ENCODE peak calls at places on chromosomes 5 and 9, in eight cellular contexts. L is effector memory CD4-positive, alpha-beta T cell; P is ovary; N is CD8-positive, alpha-beta memory T cell; R is NB4; E is BJ; X is upper lobe of left lung; Q is A549. W is an unnamed sample.

GRCh38 chr9:121819511-121820231 is 168.2 kb downstream of the DAB2IP start:
- DNase-seq in L (no peak), P (no peak), N (no peak), R (peak), E (no peak), X (no peak), Q (no peak), W (peak)

GRCh38 chr9:89360465-89360864 is 42.2 kb downstream of the SECISBP2 start:
- DNase-seq in L (no peak), P (no peak), N (no peak), R (no peak), E (no peak), X (no peak), Q (no peak), W (no peak)

GRCh38 chr9:33147770-33148169 is 19.4 kb downstream of the B4GALT1 start:
- DNase-seq in L (no peak), P (no peak), N (no peak), R (peak), E (no peak), X (no peak), Q (no peak), W (no peak)

GRCh38 chr5:103505581-103506305 is 56.8 kb downstream of the NUDT12 start:
- DNase-seq in L (no peak), P (no peak), N (no peak), R (peak), E (peak), X (no peak), Q (peak), W (no peak)

GRCh38 chr5:24475101-24475500 is 169.7 kb downstream of the CDH10 start:
- DNase-seq in L (no peak), P (no peak), N (no peak), R (no peak), E (no peak), X (no peak), Q (no peak), W (no peak)

GRCh38 chr9:14687042-14687719 is 6.1 kb downstream of the ZDHHC21 start:
- DNase-seq in L (no peak), P (no peak), N (no peak), R (no peak), E (peak), X (no peak), Q (no peak), W (no peak)

GRCh38 chr9:121393318-121393717 is 23.3 kb upstream of the STOM start:
- DNase-seq in L (no peak), P (no peak), N (no peak), R (no peak), E (no peak), X (no peak), Q (no peak), W (no peak)

GRCh38 chr9:96383165-96383939 is at the start of gene SLC35D2:
- DNase-seq in L (peak), P (peak), N (no peak), R (no peak), E (no peak), X (peak), Q (peak), W (no peak)

GRCh38 chr5:102262688-102263087 is 33.4 kb downstream of the SLCO4C1 start:
- DNase-seq in L (no peak), P (no peak), N (no peak), R (no peak), E (no peak), X (no peak), Q (no peak), W (no peak)

DNA sequence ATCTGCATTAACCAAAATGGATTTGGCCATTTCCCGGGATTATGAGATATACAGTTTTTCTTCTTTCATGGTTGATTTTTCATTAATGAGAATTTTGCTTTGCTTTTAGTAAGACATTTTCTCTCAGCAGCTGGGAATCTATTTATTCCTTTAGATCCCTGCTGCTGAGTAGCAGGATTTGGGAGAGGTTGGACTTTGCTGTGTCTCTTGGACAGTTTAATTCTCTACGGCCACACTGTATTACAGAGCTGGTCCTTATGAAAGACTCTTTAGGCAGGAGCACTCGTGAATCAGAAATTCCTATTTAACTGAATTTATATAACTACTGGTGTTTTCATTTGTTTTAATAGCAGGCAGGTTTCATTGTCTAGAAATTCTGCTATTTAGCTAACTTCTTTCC is 1.6 kb downstream of the UNC13B start:
- DNase-seq in L (no peak), P (no peak), N (no peak), R (no peak), E (no peak), X (no peak), Q (no peak), W (no peak)
- H3K4me3 ChIP-seq in L (no peak), P (no peak), N (no peak), R (no peak), E (no peak), X (peak), Q (no peak), W (no peak)

GRCh38 chr9:13661014-13661413 is 381.5 kb upstream of the MPDZ start:
- DNase-seq in L (no peak), P (no peak), N (no peak), R (no peak), E (no peak), X (no peak), Q (no peak), W (no peak)
- H3K4me3 ChIP-seq in L (no peak), P (no peak), N (no peak), R (no peak), E (no peak), X (no peak), Q (no peak), W (no peak)

GRCh38 chr5:146151970-146152369 is 30.5 kb downstream of the LARS1 start:
- DNase-seq in L (no peak), P (no peak), N (no peak), R (peak), E (no peak), X (no peak), Q (no peak), W (no peak)
- H3K4me3 ChIP-seq in L (no peak), P (no peak), N (no peak), R (no peak), E (no peak), X (no peak), Q (no peak), W (no peak)

GRCh38 chr9:116504081-116504480 is 183.0 kb upstream of the TRIM32 start:
- DNase-seq in L (no peak), P (no peak), N (no peak), R (no peak), E (no peak), X (no peak), Q (no peak), W (no peak)

GRCh38 chr9:116499986-116500871 is 186.9 kb upstream of the TRIM32 start:
- DNase-seq in L (no peak), P (no peak), N (no peak), R (peak), E (peak), X (no peak), Q (peak), W (peak)

GRCh38 chr9:116502746-116503145 is 184.4 kb upstream of the TRIM32 start:
- DNase-seq in L (no peak), P (no peak), N (no peak), R (no peak), E (no peak), X (no peak), Q (no peak), W (no peak)

GRCh38 chr9:116499434-116499833 is 187.7 kb upstream of the TRIM32 start:
- DNase-seq in L (no peak), P (no peak), N (no peak), R (no peak), E (no peak), X (no peak), Q (no peak), W (no peak)

DNA sequence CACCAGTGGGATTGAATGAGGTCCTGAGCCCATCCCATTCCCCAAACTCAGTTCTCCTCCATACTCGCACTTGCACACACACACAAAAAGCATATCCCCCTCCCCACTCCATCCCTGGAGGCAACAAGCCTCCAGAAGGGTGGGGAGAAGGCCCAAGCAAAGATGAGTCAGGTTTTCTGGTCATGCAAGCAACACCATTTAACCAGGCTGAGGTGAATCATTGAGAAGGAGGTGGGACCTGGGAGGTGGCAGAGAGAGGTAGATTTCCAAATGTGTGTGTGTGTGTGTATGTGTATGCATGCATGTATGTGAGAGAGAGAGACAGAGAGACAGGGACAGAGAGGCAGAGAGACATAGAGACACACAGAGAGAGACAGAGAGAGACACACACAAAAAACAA is 185.2 kb upstream of the TRIM32 start:
- DNase-seq in L (no peak), P (no peak), N (no peak), R (no peak), E (no peak), X (no peak), Q (peak), W (no peak)
- H3K4me3 ChIP-seq in L (no peak), P (no peak), N (no peak), R (no peak), E (no peak), X (no peak), Q (no peak), W (no peak)

DNA sequence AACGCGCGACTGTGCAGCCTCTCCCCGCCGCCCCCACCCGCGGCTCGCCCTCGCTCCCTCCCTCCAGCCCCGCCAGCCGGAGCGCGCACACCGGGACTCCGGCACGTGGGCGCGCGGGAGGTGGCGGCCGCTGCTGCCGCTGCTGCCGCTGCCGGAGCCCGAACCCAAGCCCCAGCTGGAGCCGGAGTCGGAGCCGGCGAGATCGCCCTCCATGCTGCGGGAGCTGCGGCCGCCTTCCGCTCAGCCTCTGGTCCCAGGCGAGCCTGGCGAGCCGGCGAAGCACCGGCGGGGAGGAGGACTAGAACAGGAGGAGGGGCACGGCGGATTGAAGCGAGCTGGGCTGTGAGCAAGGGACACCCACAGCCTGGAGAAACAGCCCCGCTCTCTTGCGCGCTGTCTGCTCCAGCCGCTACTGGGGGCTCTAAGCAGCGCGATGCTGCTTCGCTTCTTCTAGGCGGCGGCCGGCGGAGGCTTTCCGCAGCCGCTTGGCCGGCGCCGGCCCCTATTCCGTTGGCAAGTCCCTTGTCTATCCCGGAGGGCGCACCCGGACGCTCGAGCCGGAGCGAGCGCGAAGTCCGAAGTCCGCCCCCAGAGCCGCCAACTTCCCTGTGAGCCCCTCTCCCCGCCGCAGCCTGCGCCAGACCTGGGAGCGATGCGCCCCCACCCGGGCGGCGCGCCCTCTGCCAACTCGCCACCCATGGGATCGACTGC is 598.7 kb upstream of the SGCD start:
- DNase-seq in L (no peak), P (peak), N (no peak), R (no peak), E (peak), X (peak), Q (peak), W (peak)
- H3K4me3 ChIP-seq in L (no peak), P (peak), N (peak), R (no peak), E (peak), X (peak), Q (peak), W (peak)